ENCODE peak calls at places on chromosomes 7 and 10, in seven cellular contexts. N, T, X, F, A, U and G are unnamed samples.

GRCh38 chr7:17690030-17690429 is 250.3 kb downstream of the SNX13 start:
- DNase-seq in A (no peak), N (no peak), U (no peak), X (peak), F (no peak), T (no peak), G (no peak)

GRCh38 chr7:15580604-15581351 is 19.0 kb upstream of the AGMO start:
- DNase-seq in N (no peak), X (no peak), U (no peak), A (no peak), F (no peak), T (no peak), G (no peak)

GRCh38 chr7:97064972-97065587 is 40.4 kb upstream of the DLX5 start:
- DNase-seq in X (peak), A (peak), F (no peak), T (peak), U (peak), N (peak), G (peak)

GRCh38 chr10:72625276-72625607 is 637 bp downstream of the MICU1 start:
- DNase-seq in N (no peak), A (no peak), F (no peak), U (no peak), T (no peak), X (no peak), G (no peak)

GRCh38 chr10:80197972-80198591 is 7.3 kb downstream of the ANXA11 start:
- DNase-seq in A (peak), X (no peak), F (no peak), T (no peak), N (no peak), U (no peak), G (no peak)

GRCh38 chr7:111929258-111929657 is 276.9 kb downstream of the DOCK4 start:
- DNase-seq in U (no peak), T (no peak), F (no peak), N (no peak), X (no peak), A (no peak), G (no peak)

GRCh38 chr7:127392182-127392565 is 334 bp downstream of the ZNF800 start:
- DNase-seq in A (no peak), T (peak), N (peak), F (peak), X (no peak), U (peak), G (peak)

GRCh38 chr10:1454964-1455363 is 282.4 kb downstream of the ADARB2 start:
- DNase-seq in A (no peak), F (no peak), X (no peak), U (no peak), N (no peak), T (no peak), G (no peak)

GRCh38 chr7:27640914-27641570 is 21.6 kb downstream of the HIBADH start:
- DNase-seq in U (no peak), N (no peak), A (no peak), F (no peak), X (peak), T (no peak), G (no peak)

GRCh38 chr10:79081353-79082034 is 12.7 kb downstream of the ZMIZ1 start:
- DNase-seq in U (no peak), T (no peak), A (no peak), N (no peak), F (no peak), X (peak), G (no peak)

GRCh38 chr10:106789623-106790022 is 374.9 kb downstream of the SORCS1 start:
- DNase-seq in N (no peak), F (no peak), U (no peak), T (no peak), X (no peak), A (no peak), G (no peak)

GRCh38 chr7:145957160-145957890 is 159.3 kb upstream of the CNTNAP2 start:
- DNase-seq in T (no peak), A (no peak), U (no peak), F (no peak), X (no peak), N (no peak), G (no peak)

GRCh38 chr7:148107741-148108140 is 482.8 kb upstream of the C7orf33 start:
- DNase-seq in U (no peak), A (no peak), T (no peak), X (no peak), F (no peak), N (no peak), G (no peak)

GRCh38 chr10:51607436-51607835 is 92.0 kb downstream of the CSTF2T start:
- DNase-seq in U (no peak), X (no peak), T (no peak), N (no peak), A (no peak), F (no peak), G (no peak)

GRCh38 chr7:50140688-50141087 is 47.6 kb upstream of the ZPBP start:
- DNase-seq in U (no peak), A (no peak), X (no peak), T (no peak), F (no peak), N (no peak), G (no peak)

GRCh38 chr10:131869344-131869743 is 31.5 kb upstream of the PPP2R2D start:
- DNase-seq in U (no peak), A (no peak), T (no peak), N (no peak), X (no peak), F (no peak), G (no peak)

GRCh38 chr10:4648968-4649367 is 177.0 kb upstream of the AKR1E2 start:
- DNase-seq in T (no peak), X (no peak), A (no peak), F (no peak), U (no peak), N (no peak), G (no peak)

GRCh38 chr10:123536176-123536845 is 129.8 kb upstream of the GPR26 start:
- DNase-seq in F (no peak), U (no peak), A (no peak), X (no peak), T (no peak), N (no peak), G (no peak)

GRCh38 chr10:23918839-23919238 is 290.1 kb upstream of the KIAA1217 start:
- DNase-seq in T (no peak), U (no peak), A (no peak), N (no peak), X (no peak), F (no peak), G (no peak)

GRCh38 chr10:28280652-28281051 is 22.2 kb downstream of the MPP7 start:
- DNase-seq in A (no peak), F (no peak), X (no peak), U (no peak), N (no peak), T (no peak), G (no peak)

GRCh38 chr10:68346774-68347173 is 14.0 kb upstream of the PBLD start:
- DNase-seq in N (no peak), T (no peak), U (no peak), X (no peak), F (no peak), A (no peak), G (no peak)

GRCh38 chr10:72126184-72126871 is 38.0 kb upstream of the SPOCK2 start:
- DNase-seq in U (no peak), F (no peak), X (peak), N (no peak), A (no peak), T (no peak), G (peak)

GRCh38 chr7:107937514-107937913 is 46.5 kb downstream of the DLD start:
- DNase-seq in A (no peak), T (no peak), N (peak), F (no peak), U (no peak), X (no peak), G (no peak)

GRCh38 chr10:88379575-88379974 is 203.5 kb downstream of the RNLS start:
- DNase-seq in U (no peak), F (no peak), N (no peak), X (peak), A (no peak), T (no peak), G (no peak)

GRCh38 chr10:127148933-127149220 is 47.5 kb downstream of the INSYN2A start:
- DNase-seq in X (no peak), U (no peak), T (no peak), N (no peak), A (no peak), F (no peak), G (no peak)

GRCh38 chr7:34165927-34166550 is 260.7 kb downstream of the BMPER start:
- DNase-seq in U (no peak), X (no peak), F (no peak), N (no peak), A (no peak), T (peak), G (peak)

GRCh38 chr10:113099431-113100298 is 149.6 kb downstream of the TCF7L2 start:
- DNase-seq in F (no peak), N (peak), X (no peak), U (no peak), A (no peak), T (peak), G (no peak)

GRCh38 chr7:70014472-70015232 is 416.4 kb downstream of the AUTS2 start:
- DNase-seq in F (no peak), T (no peak), A (no peak), N (no peak), X (no peak), U (no peak), G (no peak)

GRCh38 chr7:4174451-4174850 is 507.6 kb upstream of the FOXK1 start:
- DNase-seq in F (no peak), A (no peak), T (no peak), N (no peak), X (no peak), U (no peak), G (no peak)

GRCh38 chr7:17681965-17682364 is 258.3 kb downstream of the SNX13 start:
- DNase-seq in F (no peak), A (no peak), T (no peak), N (no peak), U (no peak), X (no peak), G (no peak)

GRCh38 chr10:115030483-115031200 is 62.5 kb upstream of the ATRNL1 start:
- DNase-seq in A (no peak), F (no peak), T (no peak), U (no peak), N (no peak), X (no peak), G (no peak)

GRCh38 chr7:138176060-138176459 is 99.8 kb downstream of the AKR1D1 start:
- DNase-seq in T (no peak), U (no peak), A (no peak), N (no peak), F (no peak), X (no peak), G (no peak)

GRCh38 chr10:48785796-48786195 is 101.1 kb downstream of the WDFY4 start:
- DNase-seq in U (no peak), X (no peak), N (no peak), A (no peak), T (no peak), F (no peak), G (no peak)